ENCODE peak calls at places on chromosomes 12 and 14, in seven cellular contexts. J is activated naive CD4-positive, alpha-beta T cell treated with Interleukin-2 at 50 U/mL for 16 hours; I is left cardiac atrium; H is AG08395; C is neural crest cell; Z is NCI-H1694 treated with DMSO at 0.1 percent for 48 hours; D is activated T-cell treated with anti-CD3 and anti-CD28 coated beads, Interleukin-2, amount 50 U/mL, for 4 hours. F is an unnamed sample.

GRCh38 chr12:106879612-106880011 is 76.1 kb upstream of the TMEM263 start:
- DNase-seq in H (no peak), J (no peak), D (no peak), C (no peak), Z (no peak), I (no peak), F (no peak)

GRCh38 chr14:75452900-75453816 is 25.3 kb downstream of the JDP2 start:
- DNase-seq in C (peak), H (peak), Z (no peak), I (peak), J (no peak), D (no peak), F (no peak)

GRCh38 chr14:61281911-61282310 is 773 bp upstream of the TMEM30B start:
- DNase-seq in H (no peak), I (no peak), C (no peak), J (no peak), D (no peak), Z (no peak), F (no peak)

GRCh38 chr12:52774629-52775250 is 2.4 kb downstream of the KRT76 start:
- DNase-seq in D (no peak), I (no peak), J (no peak), H (no peak), Z (no peak), C (no peak), F (no peak)

GRCh38 chr12:93616584-93617101 is 44.2 kb downstream of the SOCS2 start:
- DNase-seq in Z (no peak), H (no peak), I (no peak), C (no peak), J (no peak), D (no peak), F (no peak)

GRCh38 chr12:46699986-46700385 is 125.8 kb downstream of the SLC38A4 start:
- DNase-seq in J (no peak), D (no peak), H (no peak), C (no peak), Z (no peak), I (no peak), F (no peak)

GRCh38 chr12:108333898-108334699 is 5.0 kb downstream of the CMKLR1 start:
- DNase-seq in I (no peak), C (no peak), H (peak), J (no peak), Z (no peak), D (no peak), F (no peak)

GRCh38 chr14:93085916-93086315 is 29.8 kb downstream of the ITPK1 start:
- DNase-seq in H (no peak), Z (no peak), C (no peak), D (no peak), J (no peak), I (no peak), F (no peak)

GRCh38 chr12:53102883-53103807 is at the start of gene SOAT2:
- DNase-seq in I (no peak), Z (no peak), C (no peak), J (peak), H (no peak), D (peak), F (peak)

GRCh38 chr12:52279683-52280318 is 5.4 kb downstream of the KRT86 start:
- DNase-seq in J (no peak), Z (no peak), D (no peak), I (no peak), C (no peak), H (no peak), F (no peak)

GRCh38 chr12:19525236-19525635 is 85.9 kb downstream of the AEBP2 start:
- DNase-seq in D (no peak), J (no peak), H (no peak), I (no peak), Z (no peak), C (no peak), F (no peak)

GRCh38 chr12:30843211-30843610 is 83.3 kb upstream of the TSPAN11 start:
- DNase-seq in C (no peak), I (no peak), H (no peak), J (no peak), D (no peak), Z (no peak), F (no peak)

GRCh38 chr12:19058235-19059021 is 71.1 kb upstream of the PLEKHA5 start:
- DNase-seq in D (no peak), Z (no peak), I (no peak), C (no peak), J (no peak), H (no peak), F (no peak)

GRCh38 chr12:121489874-121490273 is 90.0 kb downstream of the RNF34 start:
- DNase-seq in Z (no peak), D (no peak), I (no peak), J (no peak), C (no peak), H (no peak), F (no peak)